ENCODE peak calls at places on chromosomes 11 and 22, in four cellular contexts. Q, W, V and S are unnamed samples.

GRCh38 chr11:124799384-124800225 is 601 bp downstream of the MSANTD2 start:
- DNase-seq in Q (peak), W (peak), V (peak), S (peak)

GRCh38 chr22:48574776-48575566 is 1252.7 kb downstream of the BRD1 start:
- DNase-seq in Q (peak), W (peak), V (no peak), S (no peak)

GRCh38 chr11:76293189-76293631 is 86.9 kb upstream of the WNT11 start:
- DNase-seq in Q (no peak), W (no peak), V (no peak), S (no peak)

GRCh38 chr11:113176971-113177370 is 137.4 kb upstream of the TTC12 start:
- DNase-seq in Q (no peak), W (no peak), V (no peak), S (no peak)

GRCh38 chr11:126139541-126140091 is 71.8 kb downstream of the RPUSD4 start:
- DNase-seq in Q (no peak), W (no peak), V (no peak), S (no peak)

GRCh38 chr11:132158091-132158490 is 787.7 kb downstream of the NTM start:
- DNase-seq in Q (peak), W (no peak), V (no peak), S (no peak)

GRCh38 chr11:230431-230830 is 5.7 kb downstream of the SIRT3 start:
- DNase-seq in Q (no peak), W (no peak), V (no peak), S (no peak)

GRCh38 chr22:31192513-31192912 is 19.6 kb upstream of the LIMK2 start:
- DNase-seq in Q (no peak), W (no peak), V (no peak), S (no peak)

GRCh38 chr22:19795617-19796008 is 35.0 kb downstream of the TBX1 start:
- DNase-seq in Q (no peak), W (no peak), V (no peak), S (no peak)

GRCh38 chr11:67639438-67639859 is at the start of gene TBX10:
- DNase-seq in Q (no peak), W (no peak), V (no peak), S (no peak)

GRCh38 chr22:25104367-25104766 is 95.3 kb upstream of the CRYBB3 start:
- DNase-seq in Q (no peak), W (no peak), V (no peak), S (no peak)

GRCh38 chr11:67627788-67628624 is 1.7 kb downstream of the NUDT8 start:
- DNase-seq in Q (no peak), W (no peak), V (no peak), S (no peak)

GRCh38 chr22:19406846-19407245 is 24.7 kb downstream of the HIRA start:
- DNase-seq in Q (no peak), W (no peak), V (no peak), S (no peak)

GRCh38 chr11:1481861-1482441 is 4.6 kb downstream of the MOB2 start:
- DNase-seq in Q (no peak), W (no peak), V (peak), S (no peak)

GRCh38 chr11:130118636-130119387 is 40.8 kb upstream of the ST14 start:
- DNase-seq in Q (no peak), W (no peak), V (no peak), S (no peak)

GRCh38 chr11:46278387-46279173 is 1.1 kb downstream of the CREB3L1 start:
- DNase-seq in Q (peak), W (no peak), V (no peak), S (peak)

GRCh38 chr11:117822031-117822521 is 2.5 kb downstream of the FXYD2 start:
- DNase-seq in Q (peak), W (no peak), V (peak), S (peak)

GRCh38 chr11:36724742-36725387 is 126.8 kb upstream of the RAG2 start:
- DNase-seq in Q (no peak), W (no peak), V (no peak), S (peak)

GRCh38 chr11:47881145-47881544 is 33.0 kb upstream of the NUP160 start:
- DNase-seq in Q (no peak), W (peak), V (no peak), S (no peak)

GRCh38 chr22:19213496-19214473 is 35.2 kb upstream of the SLC25A1 start:
- DNase-seq in Q (no peak), W (no peak), V (no peak), S (no peak)

GRCh38 chr11:12110714-12111481 is 508 bp downstream of the MICAL2 start:
- DNase-seq in Q (peak), W (peak), V (peak), S (peak)

GRCh38 chr11:12433571-12434061 is 56.2 kb downstream of the PARVA start:
- DNase-seq in Q (no peak), W (no peak), V (no peak), S (no peak)

GRCh38 chr11:62014158-62014476 is 46.7 kb upstream of the FTH1 start:
- DNase-seq in Q (no peak), W (no peak), V (no peak), S (no peak)

GRCh38 chr22:41904450-41905410 is 10.1 kb downstream of the SHISA8 start:
- DNase-seq in Q (no peak), W (no peak), V (no peak), S (no peak)

GRCh38 chr22:20530368-20531153 is 23.2 kb downstream of the MED15 start:
- DNase-seq in Q (no peak), W (no peak), V (no peak), S (no peak)

GRCh38 chr11:94151903-94152677 is 23.4 kb downstream of the PANX1 start:
- DNase-seq in Q (no peak), W (no peak), V (peak), S (no peak)

GRCh38 chr11:73171762-73172161 is 29.6 kb upstream of the FCHSD2 start:
- DNase-seq in Q (no peak), W (no peak), V (no peak), S (no peak)

GRCh38 chr11:72848846-72849466 is 34.7 kb downstream of the ATG16L2 start:
- DNase-seq in Q (no peak), W (no peak), V (peak), S (peak)

GRCh38 chr11:116145187-116145865 is 627.5 kb downstream of the BUD13 start:
- DNase-seq in Q (no peak), W (no peak), V (no peak), S (no peak)
- TF ChIP-seq CTCF in Q (no peak), W (no peak), V (peak), S (no peak)

GRCh38 chr11:103112364-103112763 is 3.1 kb downstream of the DYNC2H1 start:
- DNase-seq in Q (no peak), W (no peak), V (no peak), S (no peak)

GRCh38 chr11:103111400-103111799 is 2.2 kb downstream of the DYNC2H1 start:
- DNase-seq in Q (no peak), W (no peak), V (no peak), S (no peak)

GRCh38 chr11:103108933-103109817 is at the start of gene DYNC2H1:
- DNase-seq in Q (peak), W (peak), V (peak), S (peak)

GRCh38 chr11:103109818-103110388 is 677 bp downstream of the DYNC2H1 start:
- DNase-seq in Q (peak), W (no peak), V (peak), S (peak)

GRCh38 chr11:103110406-103110805 is 1.2 kb downstream of the DYNC2H1 start:
- DNase-seq in Q (no peak), W (no peak), V (no peak), S (no peak)
- TF ChIP-seq CTCF in Q (no peak), W (no peak), V (peak), S (no peak)

DNA sequence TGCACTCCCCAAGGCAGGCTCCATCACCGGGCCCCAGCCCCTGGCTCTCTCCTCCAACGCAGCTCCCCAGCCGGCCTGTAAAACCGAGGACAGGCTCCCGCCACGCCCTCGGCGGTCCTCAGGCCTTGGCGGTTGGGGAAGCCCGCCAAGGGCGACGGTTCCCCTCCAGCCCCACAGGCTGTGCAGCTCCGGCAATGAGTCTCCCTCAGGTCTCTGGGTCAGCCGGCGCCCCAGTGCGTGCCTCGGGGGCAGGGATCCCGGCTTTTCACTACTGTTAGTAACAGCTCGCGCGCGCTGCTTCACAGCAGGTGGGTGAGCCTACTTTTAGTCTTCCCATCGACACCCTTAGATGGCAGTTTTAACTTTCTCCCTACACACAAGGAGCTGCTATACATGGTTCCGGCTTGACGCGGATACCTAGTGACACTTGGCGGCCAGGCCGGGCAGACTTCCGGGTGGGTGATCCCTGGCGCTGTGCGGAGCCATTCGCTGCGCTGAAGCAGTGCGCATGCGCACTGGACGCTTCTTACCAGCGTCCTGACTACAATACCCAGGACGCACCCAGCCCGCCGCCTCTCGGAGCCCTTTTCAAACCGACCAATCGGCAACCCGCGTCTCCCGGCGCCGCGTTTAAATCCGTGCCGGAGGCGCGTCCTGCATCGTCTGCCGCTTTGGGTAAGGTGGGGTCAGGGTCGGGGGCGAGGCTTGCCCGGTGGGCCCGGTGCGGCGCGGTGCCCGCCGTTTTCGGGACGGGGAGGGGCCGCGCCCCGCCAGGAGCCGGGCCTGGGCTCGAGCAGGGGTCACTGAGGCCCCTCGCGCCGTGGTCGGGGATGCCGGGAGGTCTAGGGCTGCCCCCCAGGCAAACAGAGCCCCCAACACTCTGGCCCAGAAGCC is at the start of gene GTSE1:
- DNase-seq in Q (peak), W (peak), V (peak), S (peak)
- TF ChIP-seq CTCF in Q (no peak), W (no peak), V (peak), S (peak)

GRCh38 chr11:34523053-34523452 is 9.5 kb upstream of the ELF5 start:
- DNase-seq in Q (no peak), W (no peak), V (no peak), S (no peak)

GRCh38 chr11:34524696-34525095 is 11.1 kb upstream of the ELF5 start:
- DNase-seq in Q (no peak), W (no peak), V (no peak), S (no peak)

GRCh38 chr11:34519595-34520235 is 6.1 kb upstream of the ELF5 start:
- DNase-seq in Q (no peak), W (no peak), V (no peak), S (no peak)

GRCh38 chr11:34521265-34521664 is 7.7 kb upstream of the ELF5 start:
- DNase-seq in Q (no peak), W (no peak), V (no peak), S (no peak)

DNA sequence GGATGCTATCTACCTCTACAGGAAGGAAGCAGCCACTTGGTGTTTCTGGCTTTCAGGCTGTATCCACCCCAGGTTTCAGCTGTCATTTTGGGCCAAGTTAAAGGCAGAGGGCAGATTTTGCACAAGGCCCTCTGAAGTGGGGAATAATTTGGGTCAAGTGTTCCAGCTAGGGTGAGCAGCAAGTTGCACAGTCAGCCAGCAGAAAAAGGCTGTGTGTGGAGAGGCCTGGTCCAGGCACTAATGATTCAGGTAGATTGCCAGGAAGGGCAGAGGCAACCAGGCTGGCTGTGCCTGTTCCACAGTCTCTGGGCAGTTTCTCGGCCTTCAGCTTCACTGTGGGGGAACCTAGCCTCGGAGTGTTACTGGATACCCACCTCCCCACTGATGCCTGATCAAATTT is 8.6 kb upstream of the ELF5 start:
- DNase-seq in Q (no peak), W (no peak), V (no peak), S (no peak)
- TF ChIP-seq CTCF in Q (no peak), W (no peak), V (no peak), S (no peak)

DNA sequence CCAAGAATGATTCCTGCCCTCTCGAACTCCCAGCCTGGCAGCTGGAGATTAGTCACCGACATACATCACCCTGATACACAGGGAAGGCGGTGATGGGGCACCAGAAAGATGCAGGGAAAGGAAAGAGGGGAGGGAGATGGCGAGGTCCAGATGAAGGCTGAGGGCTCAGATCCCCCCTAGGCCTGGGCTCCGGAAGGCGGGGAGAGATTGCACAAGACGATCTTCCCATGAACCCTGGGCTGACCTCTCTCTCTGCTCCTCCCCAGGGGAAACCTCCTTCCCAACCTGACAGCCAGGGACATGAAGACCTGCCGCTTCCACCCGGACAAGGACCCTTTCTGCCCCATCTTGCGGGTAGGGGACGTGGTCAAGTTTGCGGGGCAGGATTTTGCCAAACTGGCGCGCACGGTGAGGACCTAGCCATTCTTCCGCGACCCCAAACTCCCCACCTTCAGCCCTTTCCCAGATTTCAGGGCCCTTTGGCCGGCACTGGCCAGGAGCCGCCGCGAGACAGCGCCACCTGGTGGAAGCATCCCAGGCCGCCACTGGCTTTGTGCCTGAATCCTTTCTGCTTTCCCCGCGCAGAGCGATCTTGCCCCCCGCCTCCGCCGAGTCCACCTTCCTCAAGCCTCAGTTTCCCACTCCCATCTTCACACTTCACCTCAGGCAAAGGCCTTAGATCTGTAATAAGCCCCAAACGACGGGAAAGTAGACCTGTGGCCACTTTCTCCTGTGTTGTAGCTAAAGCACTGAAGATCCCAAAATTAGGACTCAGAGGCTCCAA is 11.5 kb downstream of the P2RX3 start:
- DNase-seq in Q (peak), W (peak), V (peak), S (peak)
- TF ChIP-seq CTCF in Q (peak), W (peak), V (peak), S (peak)

GRCh38 chr22:43185860-43186261 is 1.1 kb downstream of the TTLL12 start:
- DNase-seq in Q (no peak), W (peak), V (peak), S (no peak)

GRCh38 chr22:43188829-43189545 is 2.1 kb upstream of the TTLL12 start:
- DNase-seq in Q (no peak), W (no peak), V (no peak), S (no peak)

GRCh38 chr22:43187171-43188099 is 501 bp upstream of the TTLL12 start:
- DNase-seq in Q (peak), W (peak), V (peak), S (peak)

GRCh38 chr22:43183496-43184263 is 3.3 kb downstream of the TTLL12 start:
- DNase-seq in Q (no peak), W (no peak), V (no peak), S (no peak)

GRCh38 chr22:43186272-43187170 is at the start of gene TTLL12:
- DNase-seq in Q (peak), W (no peak), V (peak), S (peak)
- TF ChIP-seq CTCF in Q (no peak), W (no peak), V (no peak), S (no peak)